ENCODE peak calls at places on chromosomes 11 and 22, in four cellular contexts. Z, E, N and T are unnamed samples.

GRCh38 chr11:61967924-61968757 is 707 bp upstream of the FTH1 start:
- DNase-seq in E (peak), N (peak), Z (peak), T (no peak)

GRCh38 chr11:117282956-117283355 is 8.2 kb upstream of the BACE1-AS start:
- DNase-seq in E (no peak), N (no peak), Z (no peak), T (no peak)

GRCh38 chr22:38700271-38700788 is 413 bp downstream of the JOSD1 start:
- DNase-seq in E (no peak), Z (no peak), N (peak), T (no peak)

GRCh38 chr11:71499125-71499524 is 27.9 kb upstream of the KRTAP5-7 start:
- DNase-seq in E (no peak), N (no peak), Z (no peak), T (no peak)

GRCh38 chr22:28442264-28442950 is 237.2 kb downstream of the TTC28 start:
- DNase-seq in Z (peak), E (no peak), N (peak), T (peak)

GRCh38 chr22:46738961-46739870 is 1.2 kb upstream of the CERK start:
- DNase-seq in N (peak), Z (no peak), E (no peak), T (no peak)

GRCh38 chr11:113896156-113896879 is 8.3 kb upstream of the HTR3B start:
- DNase-seq in E (no peak), Z (peak), N (no peak), T (no peak)

GRCh38 chr11:1547467-1548098 is 24.5 kb downstream of the DUSP8 start:
- DNase-seq in E (no peak), Z (no peak), N (no peak), T (peak)

GRCh38 chr11:67667490-67668190 is 6.8 kb downstream of the ALDH3B2 start:
- DNase-seq in E (no peak), N (no peak), Z (no peak), T (no peak)

GRCh38 chr11:59186130-59186594 is 14.2 kb downstream of the DTX4 start:
- DNase-seq in N (peak), E (no peak), Z (peak), T (no peak)

GRCh38 chr11:95556342-95557151 is 233.0 kb downstream of the FAM76B start:
- DNase-seq in E (peak), Z (no peak), N (no peak), T (no peak)

GRCh38 chr11:4393209-4394196 is at the start of gene TRIM21:
- DNase-seq in E (peak), N (peak), Z (peak), T (peak)

GRCh38 chr11:4385978-4386740 is 7.3 kb downstream of the TRIM21 start:
- DNase-seq in Z (no peak), E (no peak), N (no peak), T (no peak)

GRCh38 chr11:4388221-4388620 is 5.3 kb downstream of the TRIM21 start:
- DNase-seq in Z (no peak), E (no peak), N (no peak), T (no peak)
- TF ChIP-seq CBX5 in Z (no peak), E (no peak), N (no peak), T (no peak)

GRCh38 chr11:7657306-7658025 is 15.8 kb downstream of the CYB5R2 start:
- DNase-seq in N (peak), Z (peak), E (no peak), T (no peak)
- TF ChIP-seq CBX5 in N (no peak), Z (no peak), E (no peak), T (no peak)

GRCh38 chr22:50272103-50272782 is 2.1 kb upstream of the MAPK11 start:
- DNase-seq in N (no peak), Z (no peak), E (no peak), T (peak)
- TF ChIP-seq CBX5 in N (no peak), Z (no peak), E (no peak), T (no peak)

DNA sequence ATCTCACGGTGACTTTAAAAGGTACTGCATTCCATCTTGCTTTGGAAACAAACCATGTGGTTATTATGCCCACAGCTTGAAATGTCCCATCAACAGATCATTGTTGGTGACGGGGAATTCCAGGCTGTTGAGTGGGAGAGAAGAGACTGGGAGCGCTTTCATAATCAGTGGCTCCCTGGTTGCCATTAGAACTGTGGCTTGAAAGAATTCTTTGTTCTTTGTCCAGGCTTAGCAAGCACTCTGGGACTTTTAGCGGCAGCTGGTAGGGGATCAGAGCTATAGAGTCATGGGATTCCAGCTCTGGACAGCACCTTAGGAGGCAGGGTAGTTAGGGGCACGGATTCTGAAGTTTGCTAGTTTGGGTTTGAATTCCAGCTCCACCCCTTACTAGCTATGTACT is 22.0 kb downstream of the MMP20 start:
- DNase-seq in E (no peak), N (peak), Z (no peak), T (no peak)
- TF ChIP-seq CBX5 in E (no peak), N (no peak), Z (no peak), T (no peak)